ENCODE peak calls at places on chromosomes 2 and 18, in eight cellular contexts. I is HEK293T; C is stimulated activated CD4-positive, alpha-beta T cell treated with anti-CD3 and anti-CD28 coated beads, Interleukin-4, amount 100 ng/mL, for 1 hour; G is activated effector memory CD4-positive, alpha-beta T cell treated with Interleukin-2 at 50 U/mL for 16 hours; D is activated naive CD4-positive, alpha-beta T cell treated with anti-CD3 and anti-CD28 coated beads, Interleukin-2, amount 50 U/mL, for 16 hours; J is A172; H is nucleus accumbens; E is endothelial cell of umbilical vein. O is an unnamed sample.

GRCh38 chr2:9460441-9461017 is 13.8 kb upstream of the IAH1 start:
- DNase-seq in E (no peak), G (no peak), D (no peak), H (no peak), J (no peak), C (no peak), I (no peak), O (no peak)

GRCh38 chr2:174666786-174667369 is 69.3 kb upstream of the WIPF1 start:
- DNase-seq in D (no peak), C (no peak), H (no peak), E (no peak), I (no peak), G (no peak), J (no peak), O (no peak)

GRCh38 chr18:46291149-46291548 is 187.0 kb downstream of the HAUS1 start:
- DNase-seq in G (no peak), H (no peak), J (no peak), E (no peak), D (no peak), C (no peak), I (no peak), O (no peak)

GRCh38 chr18:27862056-27862682 is 314.8 kb downstream of the CDH2 start:
- DNase-seq in J (no peak), E (no peak), H (no peak), I (no peak), C (no peak), D (no peak), G (no peak), O (no peak)

GRCh38 chr2:207772081-207772843 is 2.6 kb upstream of the FZD5 start:
- DNase-seq in J (no peak), C (peak; percentile 43), H (no peak), E (no peak), G (no peak), I (no peak), D (peak; percentile 34), O (no peak)

GRCh38 chr2:43832457-43832856 is 6.2 kb downstream of the ABCG5 start:
- DNase-seq in D (no peak), H (no peak), I (no peak), E (no peak), C (no peak), G (no peak), J (no peak), O (no peak)

GRCh38 chr2:142944264-142944663 is 66.8 kb downstream of the KYNU start:
- DNase-seq in D (no peak), C (no peak), J (peak; percentile 88), H (no peak), G (no peak), E (peak; percentile 34), I (peak; percentile 12), O (no peak)

GRCh38 chr2:131104487-131105155 is 515 bp upstream of the PLEKHB2 start:
- DNase-seq in H (no peak), G (peak; percentile 28), D (peak; percentile 41), J (peak; percentile 80), C (peak; percentile 19), I (peak; percentile 69), E (peak; percentile 50), O (peak; percentile 73)

GRCh38 chr2:197705912-197706838 is 1.0 kb downstream of the MARS2 start:
- DNase-seq in E (no peak), I (no peak), C (peak; percentile 8), J (peak; percentile 34), H (no peak), G (no peak), D (peak; percentile 10), O (no peak)

GRCh38 chr2:216083464-216084279 is 2.0 kb downstream of the TMEM169 start:
- DNase-seq in G (no peak), I (no peak), E (no peak), H (no peak), C (no peak), J (peak; percentile 9), D (no peak), O (no peak)

O was measured in anterior cingulate cortex.